ENCODE peak calls at places on chromosomes 12 and 14, in six cellular contexts. N is non-pigmented ciliary epithelial cell; R is WTC11; W is sigmoid colon; U is CD8-positive, alpha-beta memory T cell; F is IMR-90. C is an unnamed sample.

GRCh38 chr14:68479247-68479646 is 313.6 kb downstream of the ZFP36L1 start:
- DNase-seq in N (no peak), R (no peak), W (no peak), U (no peak), F (peak), C (no peak)

GRCh38 chr12:85835810-85836715 is at the start of gene RASSF9:
- DNase-seq in N (no peak), R (no peak), W (peak), U (no peak), F (peak), C (no peak)

GRCh38 chr12:105445261-105446015 is 114.9 kb downstream of the C12orf75 start:
- DNase-seq in N (peak), R (no peak), W (no peak), U (no peak), F (peak), C (no peak)

GRCh38 chr12:4526923-4527546 is 11.7 kb upstream of the RAD51AP1 start:
- DNase-seq in N (no peak), R (no peak), W (no peak), U (peak), F (peak), C (no peak)

GRCh38 chr12:4244868-4245267 is 28.7 kb upstream of the CCND2 start:
- DNase-seq in N (no peak), R (no peak), W (no peak), U (no peak), F (no peak), C (no peak)

GRCh38 chr12:123660328-123660727 is 10.6 kb upstream of the TCTN2 start:
- DNase-seq in N (peak), R (no peak), W (no peak), U (no peak), F (peak), C (no peak)

GRCh38 chr12:31710021-31710818 is 18.6 kb downstream of the AMN1 start:
- DNase-seq in N (no peak), R (no peak), W (no peak), U (no peak), F (no peak), C (no peak)

GRCh38 chr12:51695241-51696010 is 104.4 kb downstream of the SCN8A start:
- DNase-seq in N (no peak), R (no peak), W (no peak), U (no peak), F (peak), C (no peak)

GRCh38 chr12:84660139-84660538 is 252.5 kb downstream of the SLC6A15 start:
- DNase-seq in N (no peak), R (no peak), W (no peak), U (no peak), F (no peak), C (no peak)

GRCh38 chr12:108645686-108646596 is 12.2 kb upstream of the SELPLG start:
- DNase-seq in N (no peak), R (no peak), W (no peak), U (no peak), F (no peak), C (no peak)

GRCh38 chr12:89544730-89545184 is 18.9 kb upstream of the POC1B start:
- DNase-seq in N (no peak), R (no peak), W (peak), U (no peak), F (no peak), C (no peak)

GRCh38 chr14:30440986-30441385 is 118.0 kb upstream of the G2E3 start:
- DNase-seq in N (no peak), R (no peak), W (no peak), U (no peak), F (no peak), C (no peak)

GRCh38 chr12:39127401-39127800 is 222.0 kb upstream of the CPNE8 start:
- DNase-seq in N (no peak), R (no peak), W (no peak), U (no peak), F (no peak), C (no peak)

GRCh38 chr12:106409898-106410297 is 52.4 kb downstream of the POLR3B start:
- DNase-seq in N (no peak), R (no peak), W (no peak), U (no peak), F (no peak), C (no peak)

GRCh38 chr14:85535316-85535715 is 5.4 kb downstream of the FLRT2 start:
- DNase-seq in N (no peak), R (no peak), W (no peak), U (no peak), F (no peak), C (no peak)

GRCh38 chr12:110100315-110100970 is 23.7 kb upstream of the IFT81 start:
- DNase-seq in N (no peak), R (peak), W (peak), U (peak), F (peak), C (peak)

C was measured in NT2/D1.